ENCODE peak calls at places on chromosomes 11 and 22, in five cellular contexts. D is NCI-H187 treated with DMSO at 0.1 percent for 48 hours; I is activated effector memory CD4-positive, alpha-beta T cell treated with Interleukin-2 at 50 U/mL for 16 hours; F is left colon; S is activated T-cell treated with anti-CD3 and anti-CD28 coated beads for 1 hour. H is an unnamed sample.

GRCh38 chr22:19844423-19845368 is 10.0 kb downstream of the GNB1L start:
- DNase-seq in D (no peak), I (no peak), F (no peak), S (no peak), H (no peak)

GRCh38 chr22:21796863-21797262 is 61.3 kb upstream of the YPEL1 start:
- DNase-seq in D (no peak), I (no peak), F (no peak), S (no peak), H (no peak)

GRCh38 chr22:27292542-27293298 is 508.8 kb downstream of the MN1 start:
- DNase-seq in D (no peak), I (no peak), F (no peak), S (no peak), H (no peak)

GRCh38 chr11:76598426-76598839 is 72.1 kb downstream of the LRRC32 start:
- DNase-seq in D (no peak), I (no peak), F (no peak), S (no peak), H (peak; percentile 75)

GRCh38 chr22:45628508-45628907 is 43.1 kb upstream of the ATXN10 start:
- DNase-seq in D (no peak), I (no peak), F (no peak), S (no peak), H (no peak)

GRCh38 chr11:79488286-79488685 is 47.5 kb upstream of the TENM4 start:
- DNase-seq in D (no peak), I (no peak), F (no peak), S (no peak), H (no peak)

GRCh38 chr11:118929496-118930151 is 3.9 kb upstream of the BCL9L start:
- DNase-seq in D (peak; percentile 46), I (peak; percentile 74), F (peak; percentile 92), S (peak; percentile 68), H (peak; percentile 87)

GRCh38 chr11:36774603-36775002 is 176.6 kb upstream of the RAG2 start:
- DNase-seq in D (no peak), I (no peak), F (no peak), S (no peak), H (no peak)

GRCh38 chr11:36304349-36304748 is 8.3 kb downstream of the PRR5L start:
- DNase-seq in D (no peak), I (no peak), F (no peak), S (no peak), H (no peak)

GRCh38 chr22:21837184-21837979 is 30.1 kb downstream of the MAPK1 start:
- DNase-seq in D (no peak), I (no peak), F (no peak), S (no peak), H (no peak)

GRCh38 chr22:45631140-45631539 is 40.5 kb upstream of the ATXN10 start:
- DNase-seq in D (no peak), I (no peak), F (no peak), S (no peak), H (no peak)

GRCh38 chr11:6755303-6755952 is 16.3 kb downstream of the OR2AG2 start:
- DNase-seq in D (no peak), I (no peak), F (no peak), S (peak; percentile 20), H (peak; percentile 15)

GRCh38 chr11:24965780-24966179 is 468.9 kb downstream of the LUZP2 start:
- DNase-seq in D (no peak), I (no peak), F (no peak), S (no peak), H (no peak)

GRCh38 chr11:102485095-102485722 is 32.6 kb upstream of the TMEM123 start:
- DNase-seq in D (no peak), I (no peak), F (no peak), S (no peak), H (no peak)

GRCh38 chr11:122850076-122850631 is 11.9 kb downstream of the CRTAM start:
- DNase-seq in D (no peak), I (no peak), F (no peak), S (no peak), H (no peak)

GRCh38 chr22:17057959-17058814 is 26.6 kb upstream of the IL17RA start:
- DNase-seq in D (no peak), I (peak; percentile 22), F (peak; percentile 31), S (peak; percentile 17), H (peak; percentile 34)

GRCh38 chr11:75422248-75423231 is 10.5 kb downstream of the KLHL35 start:
- DNase-seq in D (no peak), I (no peak), F (peak; percentile 66), S (no peak), H (no peak)

GRCh38 chr11:133549796-133550195 is 17.5 kb upstream of the OPCML start:
- DNase-seq in D (no peak), I (no peak), F (no peak), S (no peak), H (no peak)

GRCh38 chr22:40582063-40582462 is 54.5 kb downstream of the MRTFA start:
- DNase-seq in D (no peak), I (no peak), F (no peak), S (no peak), H (no peak)

GRCh38 chr11:118658372-118659313 is 20.8 kb downstream of the TREH start:
- DNase-seq in D (no peak), I (no peak), F (no peak), S (no peak), H (no peak)

GRCh38 chr11:12922418-12922817 is 86.7 kb upstream of the RASSF10 start:
- DNase-seq in D (no peak), I (no peak), F (no peak), S (no peak), H (no peak)